ENCODE peak calls at places on chromosomes 12 and 14, in five cellular contexts. X, N, L, Z and Y are unnamed samples.

GRCh38 chr12:7642876-7643309 is 22.8 kb downstream of the APOBEC1 start:
- DNase-seq in L (peak; percentile 72), N (no peak), X (no peak), Z (no peak), Y (no peak)

GRCh38 chr14:24674204-24674970 is 40.4 kb upstream of the GZMB start:
- DNase-seq in X (no peak), N (no peak), L (no peak), Z (no peak), Y (no peak)

GRCh38 chr12:64826234-64826633 is 1.8 kb downstream of the TBC1D30 start:
- DNase-seq in L (peak; percentile 97), Z (no peak), N (peak; percentile 66), X (peak; percentile 44), Y (peak; percentile 32)

GRCh38 chr14:72577521-72577920 is 316.4 kb downstream of the DPF3 start:
- DNase-seq in X (no peak), L (no peak), N (no peak), Z (no peak), Y (no peak)

GRCh38 chr14:89348726-89349125 is 68.3 kb downstream of the FOXN3 start:
- DNase-seq in Z (no peak), L (no peak), N (no peak), X (no peak), Y (no peak)

GRCh38 chr14:25095784-25096390 is 45.9 kb upstream of the STXBP6 start:
- DNase-seq in N (no peak), Z (no peak), L (no peak), X (no peak), Y (no peak)

GRCh38 chr14:91272341-91273272 is 28.1 kb upstream of the GPR68 start:
- DNase-seq in X (no peak), L (no peak), N (no peak), Z (no peak), Y (no peak)

GRCh38 chr12:29639893-29640495 is 142.5 kb upstream of the OVCH1 start:
- DNase-seq in X (no peak), L (no peak), Z (no peak), N (no peak), Y (no peak)

GRCh38 chr12:114685320-114685781 is 1.4 kb upstream of the TBX3 start:
- DNase-seq in Z (no peak), N (no peak), L (peak; percentile 37), X (no peak), Y (no peak)

GRCh38 chr12:52836042-52836466 is 1.9 kb upstream of the KRT79 start:
- DNase-seq in L (no peak), X (no peak), Z (no peak), N (peak; percentile 78), Y (no peak)

GRCh38 chr12:131188131-131189050 is 234.7 kb downstream of the ADGRD1 start:
- DNase-seq in N (no peak), X (no peak), Z (no peak), L (no peak), Y (no peak)

GRCh38 chr12:117042171-117042809 is 56.9 kb downstream of the TESC start:
- DNase-seq in Z (no peak), L (no peak), N (no peak), X (peak; percentile 52), Y (no peak)

GRCh38 chr12:132561784-132562156 is 48.6 kb downstream of the LRCOL1 start:
- DNase-seq in Z (no peak), L (peak; percentile 82), X (no peak), N (peak; percentile 33), Y (no peak)

GRCh38 chr12:121858318-121858661 is 369 bp downstream of the HPD start:
- DNase-seq in X (no peak), N (no peak), Z (no peak), L (no peak), Y (no peak)

GRCh38 chr12:122138616-122139015 is 35.4 kb downstream of the IL31 start:
- DNase-seq in L (no peak), N (no peak), X (no peak), Z (no peak), Y (no peak)

GRCh38 chr12:118125743-118126118 is 10.2 kb upstream of the PEBP1 start:
- DNase-seq in Z (no peak), X (no peak), L (no peak), N (no peak), Y (no peak)

GRCh38 chr12:106246891-106247730 is 709 bp downstream of the CKAP4 start:
- DNase-seq in X (peak; percentile 80), N (peak; percentile 33), Z (peak; percentile 68), L (peak; percentile 56), Y (peak; percentile 94)

GRCh38 chr12:12582895-12583303 is 20.2 kb upstream of the DUSP16 start:
- DNase-seq in X (no peak), L (no peak), N (peak; percentile 90), Z (no peak), Y (peak; percentile 60)

GRCh38 chr12:94263011-94263786 is 114.8 kb downstream of the PLXNC1 start:
- DNase-seq in Z (no peak), N (no peak), X (no peak), L (peak; percentile 42), Y (no peak)

GRCh38 chr12:109892165-109892715 is 7.8 kb upstream of the TCHP start:
- DNase-seq in Z (no peak), L (no peak), X (no peak), N (no peak), Y (no peak)

GRCh38 chr12:109885616-109886015 is 5.3 kb upstream of the GLTP start:
- DNase-seq in Z (no peak), X (no peak), N (peak; percentile 76), L (no peak), Y (no peak)

GRCh38 chr12:109890620-109891019 is 9.5 kb upstream of the TCHP start:
- DNase-seq in N (no peak), X (no peak), L (no peak), Z (no peak), Y (no peak)

GRCh38 chr12:109892748-109893147 is 7.3 kb upstream of the TCHP start:
- DNase-seq in L (no peak), X (no peak), N (no peak), Z (no peak), Y (no peak)

GRCh38 chr12:109888179-109889020 is 8.1 kb upstream of the GLTP start:
- DNase-seq in N (peak; percentile 99), L (no peak), Z (peak; percentile 30), X (no peak), Y (peak; percentile 45)
- TF ChIP-seq CTCF in N (peak; percentile 5), L (no peak), Z (no peak), X (no peak), Y (no peak)

GRCh38 chr12:47097276-47097896 is 17.6 kb upstream of the AMIGO2 start:
- DNase-seq in X (no peak), L (no peak), N (peak; percentile 63), Z (no peak), Y (no peak)

GRCh38 chr12:47098099-47098498 is 18.3 kb upstream of the AMIGO2 start:
- DNase-seq in X (no peak), N (no peak), Z (no peak), L (no peak), Y (no peak)

GRCh38 chr12:47100146-47100545 is 20.4 kb upstream of the AMIGO2 start:
- DNase-seq in N (no peak), L (no peak), X (no peak), Z (no peak), Y (no peak)

GRCh38 chr12:47094804-47095203 is 15.0 kb upstream of the AMIGO2 start:
- DNase-seq in Z (no peak), X (no peak), N (peak; percentile 66), L (no peak), Y (no peak)

DNA sequence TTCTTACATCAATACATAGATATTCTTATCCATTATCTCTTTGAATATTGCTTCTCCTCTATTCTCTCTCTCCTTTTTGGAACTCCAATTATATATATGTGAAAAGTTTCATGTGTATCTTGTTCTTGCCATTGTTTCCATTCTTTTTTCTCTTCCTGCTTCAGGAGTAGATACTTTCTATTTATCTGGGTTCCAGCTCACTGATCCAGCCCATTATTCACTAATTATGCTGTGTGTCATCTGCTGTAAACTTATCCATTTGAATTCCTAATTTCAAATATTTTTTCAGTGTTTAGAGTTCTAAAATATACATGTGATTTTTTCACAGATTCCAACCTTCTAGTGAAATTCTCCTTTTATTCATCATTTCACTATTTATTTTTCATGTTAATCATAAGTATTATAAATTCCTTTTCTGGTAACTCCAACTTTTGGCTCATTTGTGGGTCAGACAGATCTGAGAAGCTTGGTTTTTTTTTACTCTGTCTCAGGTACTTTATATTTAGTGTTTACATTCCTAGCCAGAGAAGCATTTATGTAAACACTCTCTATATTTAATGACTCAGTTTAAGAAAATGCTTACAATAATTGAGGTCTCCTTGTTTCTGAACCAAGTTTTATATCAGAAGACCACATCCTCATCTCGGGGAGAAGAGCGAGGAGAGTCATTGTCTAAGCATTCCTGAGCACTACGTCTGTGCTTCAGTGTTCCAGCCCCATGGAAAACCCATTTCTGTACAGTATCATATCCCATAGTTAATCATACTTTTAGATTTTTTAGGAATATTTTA is 15.9 kb upstream of the AMIGO2 start:
- DNase-seq in X (no peak), Z (no peak), L (no peak), N (peak; percentile 92), Y (no peak)
- TF ChIP-seq CTCF in X (no peak), Z (no peak), L (no peak), N (no peak), Y (no peak)

GRCh38 chr12:13980548-13981295 is 680 bp downstream of the GRIN2B start:
- DNase-seq in X (no peak), Z (no peak), L (peak; percentile 60), N (no peak), Y (peak; percentile 81)

GRCh38 chr12:13982010-13982409 is 608 bp upstream of the GRIN2B start:
- DNase-seq in Z (no peak), X (no peak), N (no peak), L (peak; percentile 88), Y (peak; percentile 82)

GRCh38 chr12:13976880-13977279 is 4.5 kb downstream of the GRIN2B start:
- DNase-seq in N (no peak), Z (no peak), L (no peak), X (no peak), Y (no peak)

GRCh38 chr12:13986031-13986430 is 4.6 kb upstream of the GRIN2B start:
- DNase-seq in Z (no peak), L (no peak), N (peak; percentile 31), X (no peak), Y (no peak)

GRCh38 chr12:13981296-13981962 is at the start of gene GRIN2B:
- DNase-seq in Z (no peak), N (no peak), X (no peak), L (peak; percentile 76), Y (peak; percentile 59)
- TF ChIP-seq CTCF in Z (no peak), N (no peak), X (no peak), L (no peak), Y (no peak)

GRCh38 chr12:77151030-77151429 is 85.7 kb upstream of the E2F7 start:
- DNase-seq in Z (no peak), N (peak; percentile 77), L (no peak), X (no peak), Y (no peak)

GRCh38 chr12:77153706-77154105 is 88.3 kb upstream of the E2F7 start:
- DNase-seq in X (no peak), Z (no peak), N (no peak), L (no peak), Y (no peak)

DNA sequence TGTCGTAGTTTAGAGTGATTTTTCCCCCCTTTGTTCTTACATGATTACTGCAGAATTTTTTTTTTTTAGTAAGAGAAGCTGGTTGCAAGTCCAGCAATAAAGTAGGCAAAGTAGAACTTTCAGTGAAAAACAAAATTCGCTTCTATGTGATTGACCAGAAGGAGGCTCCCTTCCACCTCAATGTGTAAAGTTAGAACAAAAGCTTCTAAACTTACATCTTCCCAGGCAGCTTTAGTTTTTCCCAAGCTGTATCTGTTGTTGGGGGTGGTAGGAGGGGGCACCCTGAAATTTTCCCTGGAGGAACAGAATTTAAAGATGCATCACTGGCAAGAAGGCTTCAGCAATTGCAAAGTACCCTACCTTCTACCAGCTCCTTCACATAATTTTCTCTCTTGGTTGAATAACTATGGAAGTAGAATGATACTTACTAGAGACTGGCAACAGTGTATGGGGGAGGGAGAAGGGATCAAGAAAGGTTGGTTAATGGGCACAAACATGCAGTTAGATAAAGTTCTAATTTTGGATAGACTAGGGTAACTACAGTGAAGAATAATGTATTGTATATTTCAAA is 87.3 kb upstream of the E2F7 start:
- DNase-seq in L (peak; percentile 79), N (peak; percentile 35), Z (no peak), X (no peak), Y (no peak)
- TF ChIP-seq CTCF in L (peak; percentile 75), N (peak; percentile 48), Z (peak; percentile 17), X (peak; percentile 67), Y (no peak)